ENCODE peak calls at places on chromosomes 3 and 15, in four cellular contexts. One of them, this sample, is unnamed. For H3K4me1, the result is how much of the 10 kb centered on the place peaks cover.

GRCh38 chr3:66593978-66594377 is 93.2 kb upstream of the LRIG1 start:
- DNase-seq in K562: no peak
- DNase-seq in IMR-90: peak
- DNase-seq in GM12878: no peak
- DNase-seq in this sample: no peak

GRCh38 chr3:157088506-157089454 is 71.2 kb downstream of the CCNL1 start:
- DNase-seq in K562: peak
- DNase-seq in IMR-90: peak
- DNase-seq in GM12878: peak
- DNase-seq in this sample: peak

GRCh38 chr3:160981217-160981938 is 123.8 kb downstream of the B3GALNT1 start:
- DNase-seq in K562: no peak
- DNase-seq in IMR-90: no peak
- DNase-seq in GM12878: peak
- DNase-seq in this sample: no peak

GRCh38 chr3:10365791-10366190 is 44.9 kb upstream of the SEC13 start:
- DNase-seq in K562: no peak
- DNase-seq in IMR-90: peak
- DNase-seq in GM12878: no peak
- DNase-seq in this sample: no peak

GRCh38 chr3:30170681-30171438 is 435.5 kb upstream of the TGFBR2 start:
- DNase-seq in K562: no peak
- DNase-seq in IMR-90: no peak
- DNase-seq in GM12878: no peak
- DNase-seq in this sample: no peak

GRCh38 chr3:167743799-167744198 is 8.3 kb downstream of the SERPINI1 start:
- DNase-seq in K562: no peak
- DNase-seq in IMR-90: peak
- DNase-seq in GM12878: no peak
- DNase-seq in this sample: no peak

GRCh38 chr3:42061711-42062408 is 29.3 kb upstream of the TRAK1 start:
- DNase-seq in K562: no peak
- DNase-seq in IMR-90: peak
- DNase-seq in GM12878: no peak
- DNase-seq in this sample: peak

GRCh38 chr3:111681705-111682426 is 86.7 kb upstream of the ZBED2 start:
- DNase-seq in K562: no peak
- DNase-seq in IMR-90: no peak
- DNase-seq in GM12878: no peak
- DNase-seq in this sample: no peak

GRCh38 chr3:16370872-16371740 is 106.1 kb downstream of the OXNAD1 start:
- DNase-seq in K562: no peak
- DNase-seq in IMR-90: peak
- DNase-seq in GM12878: no peak
- DNase-seq in this sample: no peak

GRCh38 chr15:45200799-45201556 is 13.2 kb upstream of the SHF start:
- DNase-seq in K562: peak
- DNase-seq in IMR-90: peak
- DNase-seq in GM12878: peak
- DNase-seq in this sample: peak

GRCh38 chr3:5476403-5476802 is 288.9 kb downstream of the EDEM1 start:
- DNase-seq in K562: no peak
- DNase-seq in IMR-90: no peak
- DNase-seq in GM12878: no peak
- DNase-seq in this sample: no peak

GRCh38 chr3:55683666-55684270 is 196.7 kb upstream of the WNT5A start:
- DNase-seq in K562: no peak
- DNase-seq in IMR-90: peak
- DNase-seq in GM12878: no peak
- DNase-seq in this sample: no peak

GRCh38 chr15:39642011-39642640 is 61.2 kb downstream of the THBS1 start:
- DNase-seq in K562: no peak
- DNase-seq in IMR-90: peak
- DNase-seq in GM12878: no peak
- DNase-seq in this sample: peak

GRCh38 chr3:79140718-79141117 is 627.1 kb downstream of the ROBO1 start:
- DNase-seq in K562: no peak
- DNase-seq in IMR-90: peak
- DNase-seq in GM12878: no peak
- DNase-seq in this sample: no peak

GRCh38 chr3:159390656-159391055 is 588.8 kb downstream of the MFSD1 start:
- DNase-seq in K562: no peak
- DNase-seq in IMR-90: no peak
- DNase-seq in GM12878: no peak
- DNase-seq in this sample: no peak

GRCh38 chr15:90225504-90226234 is 8.1 kb downstream of the CIB1 start:
- DNase-seq in K562: no peak
- DNase-seq in IMR-90: no peak
- DNase-seq in GM12878: no peak
- DNase-seq in this sample: no peak

GRCh38 chr3:180253283-180253682 is 216.5 kb upstream of the PEX5L start:
- DNase-seq in K562: no peak
- DNase-seq in IMR-90: peak
- DNase-seq in GM12878: no peak
- DNase-seq in this sample: no peak

GRCh38 chr15:88580532-88580931 is 34.1 kb upstream of the DET1 start:
- DNase-seq in K562: no peak
- DNase-seq in IMR-90: no peak
- DNase-seq in GM12878: no peak
- DNase-seq in this sample: peak

GRCh38 chr3:189340680-189341460 is 169.1 kb downstream of the TPRG1 start:
- DNase-seq in K562: no peak
- DNase-seq in IMR-90: no peak
- DNase-seq in GM12878: no peak
- DNase-seq in this sample: no peak

GRCh38 chr3:81869380-81869779 is 107.9 kb upstream of the GBE1 start:
- DNase-seq in K562: no peak
- DNase-seq in IMR-90: no peak
- DNase-seq in GM12878: no peak
- DNase-seq in this sample: no peak

GRCh38 chr3:110755345-110755744 is 316.3 kb upstream of the NECTIN3 start:
- DNase-seq in K562: no peak
- DNase-seq in IMR-90: no peak
- DNase-seq in GM12878: no peak
- DNase-seq in this sample: no peak

GRCh38 chr15:80420658-80421057 is 16.5 kb downstream of the ARNT2 start:
- DNase-seq in K562: no peak
- DNase-seq in IMR-90: no peak
- DNase-seq in GM12878: no peak
- DNase-seq in this sample: no peak
- TF ChIP-seq FOS in K562: no peak
- TF ChIP-seq FOS in IMR-90: no peak
- TF ChIP-seq FOS in GM12878: no peak
- TF ChIP-seq FOS in this sample: no peak

GRCh38 chr3:53161820-53162671 is 1.0 kb downstream of the PRKCD start:
- DNase-seq in K562: peak
- DNase-seq in IMR-90: peak
- DNase-seq in GM12878: no peak
- DNase-seq in this sample: peak
- H3K4me1 ChIP-seq in K562: under half
- H3K4me1 ChIP-seq in IMR-90: under half
- H3K4me1 ChIP-seq in GM12878: half or more
- H3K4me1 ChIP-seq in this sample: under half

DNA sequence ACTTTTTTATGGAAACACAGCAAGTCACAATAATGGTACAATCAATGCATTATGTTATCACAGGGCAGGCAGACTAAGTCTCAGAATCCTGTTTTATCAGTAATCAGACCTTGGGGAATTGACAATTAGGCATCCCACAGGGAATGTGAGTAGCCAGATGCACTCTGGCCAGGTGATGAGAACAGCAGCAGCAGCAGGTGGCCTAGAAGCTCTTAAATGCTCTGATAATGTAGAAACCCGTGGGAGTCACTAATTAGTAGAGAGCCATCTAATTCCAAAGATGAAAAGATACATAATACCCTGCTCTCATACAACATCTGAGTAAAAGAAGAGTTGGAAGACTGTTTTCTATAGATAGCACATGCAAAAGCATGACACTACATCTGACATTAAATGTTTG is 12.6 kb downstream of the CEP152 start:
- DNase-seq in K562: no peak
- DNase-seq in IMR-90: no peak
- DNase-seq in GM12878: no peak
- DNase-seq in this sample: no peak
- TF ChIP-seq FOS in K562: no peak
- TF ChIP-seq FOS in IMR-90: no peak
- TF ChIP-seq FOS in GM12878: no peak
- TF ChIP-seq FOS in this sample: no peak

GRCh38 chr15:77017091-77017660 is 22.2 kb downstream of the PSTPIP1 start:
- DNase-seq in K562: no peak
- DNase-seq in IMR-90: no peak
- DNase-seq in GM12878: no peak
- DNase-seq in this sample: no peak

GRCh38 chr15:77019476-77020331 is 24.8 kb downstream of the PSTPIP1 start:
- DNase-seq in K562: no peak
- DNase-seq in IMR-90: peak
- DNase-seq in GM12878: no peak
- DNase-seq in this sample: no peak

GRCh38 chr15:77018796-77019475 is 24.0 kb downstream of the PSTPIP1 start:
- DNase-seq in K562: no peak
- DNase-seq in IMR-90: no peak
- DNase-seq in GM12878: no peak
- DNase-seq in this sample: no peak

GRCh38 chr15:77016321-77016695 is 21.4 kb downstream of the PSTPIP1 start:
- DNase-seq in K562: no peak
- DNase-seq in IMR-90: no peak
- DNase-seq in GM12878: no peak
- DNase-seq in this sample: no peak

GRCh38 chr15:77017761-77018720 is 23.1 kb downstream of the PSTPIP1 start:
- DNase-seq in K562: no peak
- DNase-seq in IMR-90: no peak
- DNase-seq in GM12878: no peak
- DNase-seq in this sample: no peak
- H3K4me1 ChIP-seq in K562: under half
- H3K4me1 ChIP-seq in IMR-90: under half
- H3K4me1 ChIP-seq in GM12878: half or more
- H3K4me1 ChIP-seq in this sample: under half

GRCh38 chr3:106176734-106177133 is 307.9 kb upstream of the CBLB start:
- DNase-seq in K562: no peak
- DNase-seq in IMR-90: peak
- DNase-seq in GM12878: peak
- DNase-seq in this sample: peak
- TF ChIP-seq FOS in K562: no peak
- TF ChIP-seq FOS in IMR-90: no peak
- TF ChIP-seq FOS in GM12878: no peak
- TF ChIP-seq FOS in this sample: no peak

GRCh38 chr15:50265620-50266019 is at the start of gene HDC:
- DNase-seq in K562: no peak
- DNase-seq in IMR-90: no peak
- DNase-seq in GM12878: no peak
- DNase-seq in this sample: no peak

GRCh38 chr15:50260969-50261496 is 4.5 kb downstream of the HDC start:
- DNase-seq in K562: peak
- DNase-seq in IMR-90: no peak
- DNase-seq in GM12878: no peak
- DNase-seq in this sample: no peak

GRCh38 chr15:50259276-50259675 is 6.2 kb downstream of the HDC start:
- DNase-seq in K562: no peak
- DNase-seq in IMR-90: no peak
- DNase-seq in GM12878: no peak
- DNase-seq in this sample: no peak

GRCh38 chr15:50262533-50262932 is 3.0 kb downstream of the HDC start:
- DNase-seq in K562: no peak
- DNase-seq in IMR-90: no peak
- DNase-seq in GM12878: no peak
- DNase-seq in this sample: no peak

GRCh38 chr15:50261979-50262378 is 3.5 kb downstream of the HDC start:
- DNase-seq in K562: peak
- DNase-seq in IMR-90: no peak
- DNase-seq in GM12878: no peak
- DNase-seq in this sample: no peak
- H3K4me1 ChIP-seq in K562: half or more
- H3K4me1 ChIP-seq in IMR-90: under half
- H3K4me1 ChIP-seq in GM12878: under half
- H3K4me1 ChIP-seq in this sample: under half

GRCh38 chr3:194368918-194369317 is 625 bp downstream of the LRRC15 start:
- DNase-seq in K562: no peak
- DNase-seq in IMR-90: no peak
- DNase-seq in GM12878: no peak
- DNase-seq in this sample: no peak

GRCh38 chr3:194370753-194371152 is 1.2 kb upstream of the LRRC15 start:
- DNase-seq in K562: no peak
- DNase-seq in IMR-90: no peak
- DNase-seq in GM12878: no peak
- DNase-seq in this sample: no peak

GRCh38 chr3:194367992-194368841 is 1.3 kb downstream of the LRRC15 start:
- DNase-seq in K562: no peak
- DNase-seq in IMR-90: peak
- DNase-seq in GM12878: no peak
- DNase-seq in this sample: no peak

GRCh38 chr3:194373028-194373427 is 3.5 kb upstream of the LRRC15 start:
- DNase-seq in K562: no peak
- DNase-seq in IMR-90: no peak
- DNase-seq in GM12878: no peak
- DNase-seq in this sample: no peak

GRCh38 chr3:194369522-194370279 is at the start of gene LRRC15:
- DNase-seq in K562: no peak
- DNase-seq in IMR-90: peak
- DNase-seq in GM12878: no peak
- DNase-seq in this sample: peak
- TF ChIP-seq FOS in K562: no peak
- TF ChIP-seq FOS in IMR-90: peak
- TF ChIP-seq FOS in GM12878: no peak
- TF ChIP-seq FOS in this sample: no peak

GRCh38 chr3:104536715-104537114 is 830.0 kb upstream of the ALCAM start:
- DNase-seq in K562: no peak
- DNase-seq in IMR-90: no peak
- DNase-seq in GM12878: no peak
- DNase-seq in this sample: no peak

DNA sequence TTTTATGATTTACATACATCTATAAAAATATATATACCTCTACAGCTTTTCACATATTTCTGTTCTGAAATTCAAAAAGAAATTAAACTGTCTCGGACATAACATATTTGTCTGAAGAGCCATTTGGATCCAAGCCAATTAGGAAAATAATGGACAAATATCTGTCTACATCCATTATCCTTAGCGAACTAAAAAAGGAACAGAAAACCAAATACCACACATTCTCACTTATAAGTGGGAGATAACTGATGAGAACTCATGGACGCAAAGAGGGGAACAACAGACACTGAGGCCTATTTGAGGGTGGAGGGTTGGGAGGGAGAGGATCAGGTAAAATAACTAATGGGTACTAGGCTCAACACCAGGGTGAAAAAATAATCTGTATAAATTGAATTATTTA is 829.4 kb upstream of the ALCAM start:
- DNase-seq in K562: no peak
- DNase-seq in IMR-90: no peak
- DNase-seq in GM12878: no peak
- DNase-seq in this sample: no peak
- H3K4me1 ChIP-seq in K562: under half
- H3K4me1 ChIP-seq in IMR-90: under half
- H3K4me1 ChIP-seq in GM12878: under half
- H3K4me1 ChIP-seq in this sample: under half

This sample was measured in endothelial cell of umbilical vein.